ENCODE peak calls at places on chromosome 13, in eight cellular contexts. One of them, this sample, is unnamed.

GRCh38 chr13:105920375-105920774 is 615.1 kb downstream of the EFNB2 start:
- DNase-seq in fibroblast of mammary gland: peak; percentile 95
- DNase-seq in sigmoid colon: no peak
- DNase-seq in H9: no peak
- DNase-seq in omental fat pad: no peak
- DNase-seq in CD8-positive, alpha-beta T cell: no peak
- DNase-seq in body of pancreas: no peak
- DNase-seq in AG04450: no peak
- DNase-seq in this sample: peak; percentile 89

GRCh38 chr13:69010789-69011188 is 1096.8 kb upstream of the ATXN8OS start:
- DNase-seq in fibroblast of mammary gland: no peak
- DNase-seq in sigmoid colon: no peak
- DNase-seq in H9: no peak
- DNase-seq in omental fat pad: no peak
- DNase-seq in CD8-positive, alpha-beta T cell: no peak
- DNase-seq in body of pancreas: no peak
- DNase-seq in AG04450: no peak
- DNase-seq in this sample: no peak

GRCh38 chr13:89746554-89746953 is 1600.9 kb upstream of the MIR17HG start:
- DNase-seq in fibroblast of mammary gland: no peak
- DNase-seq in sigmoid colon: no peak
- DNase-seq in H9: no peak
- DNase-seq in omental fat pad: no peak
- DNase-seq in CD8-positive, alpha-beta T cell: no peak
- DNase-seq in body of pancreas: no peak
- DNase-seq in AG04450: no peak
- DNase-seq in this sample: no peak

GRCh38 chr13:34933349-34933748 is 8.7 kb upstream of the NBEA start:
- DNase-seq in fibroblast of mammary gland: no peak
- DNase-seq in sigmoid colon: no peak
- DNase-seq in H9: no peak
- DNase-seq in omental fat pad: no peak
- DNase-seq in CD8-positive, alpha-beta T cell: no peak
- DNase-seq in body of pancreas: no peak
- DNase-seq in AG04450: no peak
- DNase-seq in this sample: peak; percentile 15

GRCh38 chr13:101875717-101876393 is 423.4 kb downstream of the ITGBL1 start:
- DNase-seq in fibroblast of mammary gland: peak; percentile 68
- DNase-seq in sigmoid colon: no peak
- DNase-seq in H9: no peak
- DNase-seq in omental fat pad: no peak
- DNase-seq in CD8-positive, alpha-beta T cell: no peak
- DNase-seq in body of pancreas: no peak
- DNase-seq in AG04450: peak; percentile 0
- DNase-seq in this sample: peak; percentile 58

GRCh38 chr13:35163674-35164073 is 221.6 kb downstream of the NBEA start:
- DNase-seq in fibroblast of mammary gland: no peak
- DNase-seq in sigmoid colon: no peak
- DNase-seq in H9: no peak
- DNase-seq in omental fat pad: no peak
- DNase-seq in CD8-positive, alpha-beta T cell: no peak
- DNase-seq in body of pancreas: no peak
- DNase-seq in AG04450: no peak
- DNase-seq in this sample: no peak

GRCh38 chr13:113421673-113422270 is 31.5 kb downstream of the ADPRHL1 start:
- DNase-seq in fibroblast of mammary gland: peak; percentile 59
- DNase-seq in sigmoid colon: peak; percentile 83
- DNase-seq in H9: no peak
- DNase-seq in omental fat pad: no peak
- DNase-seq in CD8-positive, alpha-beta T cell: no peak
- DNase-seq in body of pancreas: no peak
- DNase-seq in AG04450: peak; percentile 13
- DNase-seq in this sample: no peak

GRCh38 chr13:95246292-95247082 is 54.8 kb downstream of the ABCC4 start:
- DNase-seq in fibroblast of mammary gland: no peak
- DNase-seq in sigmoid colon: no peak
- DNase-seq in H9: no peak
- DNase-seq in omental fat pad: no peak
- DNase-seq in CD8-positive, alpha-beta T cell: no peak
- DNase-seq in body of pancreas: no peak
- DNase-seq in AG04450: no peak
- DNase-seq in this sample: peak; percentile 46

GRCh38 chr13:44153536-44153935 is 220.1 kb upstream of the SERP2 start:
- DNase-seq in fibroblast of mammary gland: no peak
- DNase-seq in sigmoid colon: no peak
- DNase-seq in H9: no peak
- DNase-seq in omental fat pad: no peak
- DNase-seq in CD8-positive, alpha-beta T cell: no peak
- DNase-seq in body of pancreas: no peak
- DNase-seq in AG04450: no peak
- DNase-seq in this sample: no peak

GRCh38 chr13:42405665-42406390 is 133.9 kb downstream of the AKAP11 start:
- DNase-seq in fibroblast of mammary gland: peak; percentile 76
- DNase-seq in sigmoid colon: no peak
- DNase-seq in H9: no peak
- DNase-seq in omental fat pad: no peak
- DNase-seq in CD8-positive, alpha-beta T cell: no peak
- DNase-seq in body of pancreas: no peak
- DNase-seq in AG04450: no peak
- DNase-seq in this sample: peak; percentile 87

GRCh38 chr13:45439781-45440462 is 21.7 kb upstream of the SLC25A30 start:
- DNase-seq in fibroblast of mammary gland: no peak
- DNase-seq in sigmoid colon: no peak
- DNase-seq in H9: no peak
- DNase-seq in omental fat pad: no peak
- DNase-seq in CD8-positive, alpha-beta T cell: no peak
- DNase-seq in body of pancreas: no peak
- DNase-seq in AG04450: no peak
- DNase-seq in this sample: no peak

GRCh38 chr13:45446181-45446580 is 18.6 kb upstream of the COG3 start:
- DNase-seq in fibroblast of mammary gland: peak; percentile 70
- DNase-seq in sigmoid colon: no peak
- DNase-seq in H9: no peak
- DNase-seq in omental fat pad: no peak
- DNase-seq in CD8-positive, alpha-beta T cell: no peak
- DNase-seq in body of pancreas: no peak
- DNase-seq in AG04450: no peak
- DNase-seq in this sample: peak; percentile 32

GRCh38 chr13:45439000-45439399 is 20.8 kb upstream of the SLC25A30 start:
- DNase-seq in fibroblast of mammary gland: no peak
- DNase-seq in sigmoid colon: no peak
- DNase-seq in H9: no peak
- DNase-seq in omental fat pad: no peak
- DNase-seq in CD8-positive, alpha-beta T cell: no peak
- DNase-seq in body of pancreas: no peak
- DNase-seq in AG04450: no peak
- DNase-seq in this sample: no peak

GRCh38 chr13:45445053-45445452 is 19.7 kb upstream of the COG3 start:
- DNase-seq in fibroblast of mammary gland: no peak
- DNase-seq in sigmoid colon: no peak
- DNase-seq in H9: no peak
- DNase-seq in omental fat pad: no peak
- DNase-seq in CD8-positive, alpha-beta T cell: no peak
- DNase-seq in body of pancreas: no peak
- DNase-seq in AG04450: no peak
- DNase-seq in this sample: no peak

DNA sequence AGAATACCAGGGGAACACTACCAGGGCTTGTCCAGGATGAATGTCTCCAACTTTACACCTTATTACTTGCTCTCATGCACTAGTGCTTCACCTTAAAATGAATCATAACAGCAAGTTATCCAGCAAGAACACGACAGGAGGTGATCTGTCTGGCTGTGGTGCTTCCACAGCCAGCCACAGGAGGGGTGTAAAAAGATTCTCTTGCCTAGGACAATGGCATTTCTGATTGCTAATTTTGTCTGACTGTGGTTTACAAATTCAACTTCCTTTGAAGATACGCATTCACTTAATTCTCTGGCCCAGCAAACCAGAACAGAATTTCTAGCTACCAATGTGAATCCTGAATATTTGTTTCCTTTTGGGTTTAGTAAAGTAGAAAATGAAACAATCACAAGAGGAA is 23.1 kb upstream of the COG3 start:
- DNase-seq in fibroblast of mammary gland: peak; percentile 21
- DNase-seq in sigmoid colon: no peak
- DNase-seq in H9: no peak
- DNase-seq in omental fat pad: no peak
- DNase-seq in CD8-positive, alpha-beta T cell: no peak
- DNase-seq in body of pancreas: no peak
- DNase-seq in AG04450: no peak
- DNase-seq in this sample: peak; percentile 70
- TF ChIP-seq CTCF in fibroblast of mammary gland: peak; percentile 28
- TF ChIP-seq CTCF in sigmoid colon: no peak
- TF ChIP-seq CTCF in H9: peak; percentile 15
- TF ChIP-seq CTCF in omental fat pad: no peak
- TF ChIP-seq CTCF in CD8-positive, alpha-beta T cell: no peak
- TF ChIP-seq CTCF in body of pancreas: no peak
- TF ChIP-seq CTCF in AG04450: peak; percentile 17
- TF ChIP-seq CTCF in this sample: peak; percentile 57

DNA sequence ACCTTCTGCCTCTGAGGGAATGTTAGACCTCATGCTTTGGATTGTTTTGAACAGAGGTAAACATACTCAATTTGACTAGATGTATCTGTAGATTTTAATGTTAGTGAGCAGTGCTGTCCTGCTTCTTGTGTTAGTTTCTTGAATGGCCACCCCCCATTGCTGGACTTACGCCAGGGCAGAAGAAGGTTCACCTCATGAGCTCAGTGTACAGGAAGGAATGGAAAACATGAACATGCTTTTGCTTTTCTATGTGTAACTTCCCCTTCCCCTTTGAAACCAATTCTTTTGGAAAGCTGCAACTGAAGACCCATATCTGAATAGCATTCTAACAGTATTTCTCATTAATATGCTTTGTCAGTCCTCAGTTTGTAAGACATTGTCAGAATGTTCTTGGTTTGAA is 32.3 kb downstream of the WASF3 start:
- DNase-seq in fibroblast of mammary gland: peak; percentile 22
- DNase-seq in sigmoid colon: no peak
- DNase-seq in H9: no peak
- DNase-seq in omental fat pad: no peak
- DNase-seq in CD8-positive, alpha-beta T cell: no peak
- DNase-seq in body of pancreas: no peak
- DNase-seq in AG04450: no peak
- DNase-seq in this sample: no peak
- TF ChIP-seq CTCF in fibroblast of mammary gland: no peak
- TF ChIP-seq CTCF in sigmoid colon: no peak
- TF ChIP-seq CTCF in H9: no peak
- TF ChIP-seq CTCF in omental fat pad: no peak
- TF ChIP-seq CTCF in CD8-positive, alpha-beta T cell: no peak
- TF ChIP-seq CTCF in body of pancreas: no peak
- TF ChIP-seq CTCF in AG04450: no peak
- TF ChIP-seq CTCF in this sample: no peak

DNA sequence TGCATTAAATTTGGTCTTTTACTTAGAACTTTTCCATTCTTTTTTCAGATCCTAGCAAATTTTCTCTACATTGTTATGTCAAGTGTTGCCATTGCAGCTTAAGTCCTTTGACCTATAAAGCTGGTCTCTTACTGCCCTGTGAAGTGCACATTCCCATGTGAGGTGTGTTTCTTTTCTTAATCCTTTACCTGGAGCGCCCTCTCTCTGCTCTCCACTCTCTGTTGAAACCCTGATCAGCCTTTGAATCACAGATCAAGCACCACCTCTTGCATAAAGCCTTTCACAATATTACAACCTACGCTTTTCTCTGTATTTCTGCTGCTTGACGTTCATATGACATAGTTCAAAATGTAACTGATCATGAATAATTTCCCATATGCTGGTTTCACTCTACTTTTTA is 84.8 kb downstream of the PCDH17 start:
- DNase-seq in fibroblast of mammary gland: no peak
- DNase-seq in sigmoid colon: no peak
- DNase-seq in H9: peak; percentile 49
- DNase-seq in omental fat pad: no peak
- DNase-seq in CD8-positive, alpha-beta T cell: no peak
- DNase-seq in body of pancreas: no peak
- DNase-seq in AG04450: no peak
- DNase-seq in this sample: peak; percentile 18
- TF ChIP-seq CTCF in fibroblast of mammary gland: no peak
- TF ChIP-seq CTCF in sigmoid colon: no peak
- TF ChIP-seq CTCF in H9: peak; percentile 70
- TF ChIP-seq CTCF in omental fat pad: no peak
- TF ChIP-seq CTCF in CD8-positive, alpha-beta T cell: no peak
- TF ChIP-seq CTCF in body of pancreas: no peak
- TF ChIP-seq CTCF in AG04450: no peak
- TF ChIP-seq CTCF in this sample: peak; percentile 16

GRCh38 chr13:98143601-98144500 is 957 bp downstream of the FARP1 start:
- DNase-seq in fibroblast of mammary gland: peak; percentile 62
- DNase-seq in sigmoid colon: peak; percentile 64
- DNase-seq in H9: no peak
- DNase-seq in omental fat pad: no peak
- DNase-seq in CD8-positive, alpha-beta T cell: no peak
- DNase-seq in body of pancreas: peak; percentile 23
- DNase-seq in AG04450: no peak
- DNase-seq in this sample: peak; percentile 31

GRCh38 chr13:98141938-98142426 is 912 bp upstream of the FARP1 start:
- DNase-seq in fibroblast of mammary gland: no peak
- DNase-seq in sigmoid colon: peak; percentile 72
- DNase-seq in H9: peak; percentile 60
- DNase-seq in omental fat pad: no peak
- DNase-seq in CD8-positive, alpha-beta T cell: no peak
- DNase-seq in body of pancreas: peak; percentile 51
- DNase-seq in AG04450: no peak
- DNase-seq in this sample: no peak

GRCh38 chr13:98143157-98143553 is 261 bp downstream of the FARP1 start:
- DNase-seq in fibroblast of mammary gland: no peak
- DNase-seq in sigmoid colon: peak; percentile 66
- DNase-seq in H9: peak; percentile 43
- DNase-seq in omental fat pad: no peak
- DNase-seq in CD8-positive, alpha-beta T cell: no peak
- DNase-seq in body of pancreas: no peak
- DNase-seq in AG04450: no peak
- DNase-seq in this sample: no peak

GRCh38 chr13:98142427-98143156 is at the start of gene FARP1:
- DNase-seq in fibroblast of mammary gland: peak; percentile 45
- DNase-seq in sigmoid colon: peak; percentile 86
- DNase-seq in H9: peak; percentile 78
- DNase-seq in omental fat pad: no peak
- DNase-seq in CD8-positive, alpha-beta T cell: no peak
- DNase-seq in body of pancreas: peak; percentile 87
- DNase-seq in AG04450: no peak
- DNase-seq in this sample: peak; percentile 80

DNA sequence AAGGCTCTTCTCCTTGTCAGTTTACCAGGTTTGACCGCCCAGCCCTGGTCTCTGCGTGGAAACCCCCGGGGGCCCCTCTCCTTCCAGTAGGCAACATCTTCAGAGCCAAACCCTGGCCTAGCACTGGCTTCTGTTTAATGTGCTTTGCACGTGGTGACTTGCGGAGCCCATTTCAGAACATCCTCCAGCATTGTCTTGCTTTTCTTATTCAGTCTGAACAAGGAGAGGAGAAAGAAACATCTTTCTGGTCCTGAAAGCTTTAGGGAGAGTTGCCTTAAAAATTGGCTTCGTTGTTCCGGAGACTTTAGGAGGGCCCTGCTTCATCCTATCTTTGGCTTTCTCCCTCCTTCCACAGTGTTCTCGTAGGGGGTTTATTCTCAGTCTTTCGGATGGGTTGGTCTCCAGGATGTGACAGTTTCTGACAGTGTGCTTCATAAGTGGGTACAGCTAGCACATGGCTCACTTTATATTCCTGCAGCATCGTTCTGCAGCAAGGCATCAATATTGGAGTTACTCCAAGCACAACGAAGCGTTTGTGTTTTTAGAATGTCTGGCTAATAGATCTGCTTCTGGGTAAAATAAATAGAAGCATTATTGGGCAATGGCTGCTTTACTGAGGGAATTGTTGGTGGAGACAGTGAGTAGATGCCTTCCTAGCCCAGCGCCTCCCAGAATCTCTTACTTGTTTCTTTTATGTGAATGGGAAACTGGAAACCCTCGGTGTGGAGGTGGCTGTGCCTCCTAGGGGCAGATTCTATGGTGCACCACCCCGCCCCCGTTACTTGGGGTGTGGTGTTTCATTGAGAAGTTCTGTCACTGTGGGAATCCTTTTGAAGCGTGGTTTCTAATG is 1.8 kb downstream of the FARP1 start:
- DNase-seq in fibroblast of mammary gland: peak; percentile 49
- DNase-seq in sigmoid colon: no peak
- DNase-seq in H9: peak; percentile 41
- DNase-seq in omental fat pad: no peak
- DNase-seq in CD8-positive, alpha-beta T cell: no peak
- DNase-seq in body of pancreas: peak; percentile 20
- DNase-seq in AG04450: peak; percentile 43
- DNase-seq in this sample: peak; percentile 50
- TF ChIP-seq CTCF in fibroblast of mammary gland: peak; percentile 30
- TF ChIP-seq CTCF in sigmoid colon: no peak
- TF ChIP-seq CTCF in H9: peak; percentile 47
- TF ChIP-seq CTCF in omental fat pad: no peak
- TF ChIP-seq CTCF in CD8-positive, alpha-beta T cell: no peak
- TF ChIP-seq CTCF in body of pancreas: peak; percentile 6
- TF ChIP-seq CTCF in AG04450: peak; percentile 43
- TF ChIP-seq CTCF in this sample: peak; percentile 34

This sample was measured in epithelial cell of esophagus.